ENCODE peak calls at places on chromosomes 6 and 20, in five cellular contexts. K is hepatocyte, U is PC-3, G is fibroblast of lung, Y is K562. I is an unnamed sample.

GRCh38 chr20:63124092-63124781 is 91.7 kb downstream of the YTHDF1 start:
- DNase-seq in U (peak; percentile 95), K (no peak), G (peak; percentile 7), Y (no peak), I (peak; percentile 24)

GRCh38 chr6:137111296-137112066 is 62.0 kb downstream of the IL22RA2 start:
- DNase-seq in K (no peak), U (no peak), Y (no peak), G (no peak), I (no peak)

GRCh38 chr6:74976026-74976425 is 229.8 kb downstream of the COL12A1 start:
- DNase-seq in Y (no peak), U (peak; percentile 26), K (no peak), G (no peak), I (no peak)

GRCh38 chr20:15851576-15852075 is 721.6 kb downstream of the KIF16B start:
- DNase-seq in G (no peak), K (no peak), U (no peak), Y (no peak), I (no peak)

GRCh38 chr20:46308258-46309157 is at the start of gene CDH22:
- DNase-seq in K (peak; percentile 74), G (peak; percentile 19), Y (peak; percentile 72), U (peak; percentile 25), I (peak; percentile 18)

GRCh38 chr6:16700202-16700997 is 60.9 kb downstream of the ATXN1 start:
- DNase-seq in Y (no peak), K (no peak), G (no peak), U (no peak), I (no peak)

GRCh38 chr6:16420715-16421461 is 182.5 kb downstream of the GMPR start:
- DNase-seq in Y (no peak), K (peak; percentile 33), U (peak; percentile 43), G (peak; percentile 93), I (peak; percentile 47)

GRCh38 chr6:116370717-116371383 is at the start of gene DSE:
- DNase-seq in U (peak; percentile 30), Y (peak; percentile 52), G (peak; percentile 82), K (peak; percentile 91), I (peak; percentile 78)

GRCh38 chr6:39731565-39731964 is 6.4 kb upstream of the KIF6 start:
- DNase-seq in G (no peak), K (peak; percentile 9), Y (no peak), U (no peak), I (no peak)

DNA sequence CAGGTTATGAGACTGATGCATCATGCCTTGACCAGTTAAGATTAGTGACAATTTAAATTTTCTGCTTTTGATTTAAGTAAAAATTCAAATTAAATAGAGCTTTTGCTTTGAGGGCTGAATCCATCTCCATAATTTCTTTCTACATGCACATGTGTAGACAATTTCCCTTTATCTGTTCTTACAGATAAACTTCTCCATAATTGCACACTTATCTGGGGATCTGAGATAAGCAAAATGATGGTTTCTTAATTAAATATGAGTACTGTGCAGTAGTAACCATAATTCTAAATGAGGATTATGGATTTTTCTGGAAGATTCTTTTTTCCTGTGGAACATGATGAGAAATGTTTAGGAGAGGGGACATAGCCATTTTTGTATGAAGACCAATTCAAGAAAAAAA is 44.7 kb downstream of the ZFAND3 start:
- DNase-seq in U (no peak), K (no peak), G (no peak), Y (no peak), I (no peak)
- H2AFZ ChIP-seq in U (no peak overlapping the region), K (no peak overlapping the region), G (no peak overlapping the region), Y (no peak overlapping the region), I (no peak overlapping the region)

DNA sequence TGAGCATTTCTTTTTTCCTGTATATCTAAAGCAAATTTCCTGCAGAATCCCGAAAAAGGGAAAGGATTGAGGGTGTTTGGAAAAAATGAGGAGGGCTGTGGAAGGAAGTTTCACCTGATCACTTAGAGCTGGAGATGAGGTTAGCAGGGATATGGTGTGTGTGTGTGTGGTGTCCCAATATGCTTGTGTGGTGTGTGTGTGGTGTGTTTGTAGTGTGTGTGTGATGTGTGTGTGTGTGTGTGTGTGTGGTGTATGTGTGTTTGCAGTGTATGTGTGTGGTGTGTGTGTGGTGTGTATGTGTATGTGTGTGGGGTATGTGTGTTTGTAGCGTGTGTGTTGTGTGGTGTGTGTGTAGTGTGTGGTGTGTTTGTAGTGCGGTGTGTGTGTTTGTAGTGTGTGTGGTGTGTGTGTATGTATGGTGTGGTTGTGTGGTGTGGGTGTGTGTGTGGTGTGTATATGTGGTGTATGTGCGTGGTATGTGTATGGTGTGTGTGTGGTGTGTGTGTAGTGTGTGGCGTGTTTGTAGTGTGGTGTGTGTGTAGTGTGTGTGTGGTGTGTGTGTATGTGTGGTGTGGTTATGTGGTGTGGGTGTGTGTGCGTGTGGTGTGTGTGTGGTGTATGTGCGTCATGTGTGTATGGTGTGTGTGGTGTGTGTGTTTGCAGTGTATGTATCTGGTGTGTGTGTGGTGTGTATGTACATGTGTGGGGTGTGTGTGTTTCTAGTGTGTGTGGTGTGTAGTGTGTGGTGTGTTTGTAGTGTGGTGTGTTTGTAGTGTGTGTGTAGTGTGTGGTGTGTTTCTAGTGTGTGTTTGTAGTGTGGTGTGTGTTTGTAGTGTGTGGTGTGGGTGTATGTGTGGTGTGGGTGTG is 67.6 kb downstream of the GCNT2 start:
- DNase-seq in Y (no peak), K (no peak), G (no peak), U (no peak), I (no peak)
- H3K27ac ChIP-seq in Y (no peak overlapping the region), K (no peak overlapping the region), G (no peak overlapping the region), U (no peak overlapping the region), I (no peak overlapping the region)

DNA sequence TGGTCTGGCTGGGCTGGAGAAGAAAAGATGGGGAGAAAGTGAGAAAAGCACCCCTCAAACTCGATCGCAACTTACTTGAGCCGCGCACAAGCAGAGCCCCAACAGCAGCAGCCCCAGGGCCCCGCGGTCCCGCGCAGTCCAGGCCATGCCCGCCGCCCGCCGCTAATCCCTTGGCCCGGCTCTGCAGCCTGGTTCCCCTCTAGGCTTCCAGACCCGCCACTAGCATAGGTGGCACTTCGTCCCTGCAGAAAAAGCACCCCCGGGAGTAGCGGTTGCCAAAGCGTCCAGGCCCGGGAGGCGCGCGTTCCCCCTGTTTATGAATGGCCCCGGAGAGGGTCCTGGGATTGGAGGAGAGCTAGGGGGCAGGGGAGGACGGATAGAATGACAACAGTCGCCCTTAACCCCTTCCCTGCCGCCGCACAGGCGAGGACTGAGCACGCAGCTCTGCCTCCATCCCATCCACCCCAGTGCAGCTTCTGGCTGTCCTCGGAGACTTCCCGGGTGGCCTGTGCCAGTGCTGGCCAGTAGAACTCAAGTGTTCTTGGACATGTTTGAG is 19.9 kb downstream of the COL9A1 start:
- DNase-seq in U (no peak), K (no peak), G (no peak), Y (no peak), I (no peak)
- TF ChIP-seq EZH2 in U (no peak), K (no peak), G (peak; percentile 53), Y (no peak), I (no peak)

DNA sequence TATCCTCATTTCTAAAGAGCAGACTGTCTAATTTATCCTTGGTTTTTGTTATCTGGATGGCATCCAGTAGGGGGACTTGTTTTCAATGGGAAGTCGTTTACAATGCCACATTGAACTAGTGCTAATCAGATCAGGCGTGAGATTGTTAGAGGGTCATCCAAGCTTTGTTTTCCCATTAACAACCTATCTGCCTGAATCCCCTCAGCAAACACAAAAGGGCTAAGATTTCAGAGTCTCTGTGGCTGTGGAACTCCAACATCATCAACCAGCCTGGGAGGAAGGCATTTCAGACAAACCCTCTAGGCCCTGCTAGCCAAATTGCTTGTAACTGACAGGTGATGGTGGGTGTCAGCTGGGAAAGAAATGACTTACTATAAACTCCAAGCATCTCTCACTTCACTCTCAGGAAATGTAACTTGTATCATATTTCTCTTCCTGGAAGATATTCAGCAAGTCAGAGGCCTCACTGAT is 47.7 kb downstream of the COL19A1 start:
- DNase-seq in Y (no peak), G (peak; percentile 34), K (no peak), U (no peak), I (no peak)
- H2AFZ ChIP-seq in Y (peak overlapping the region; percentile 28), G (peak overlapping the region; percentile 57), K (no peak overlapping the region), U (no peak overlapping the region), I (no peak overlapping the region)

DNA sequence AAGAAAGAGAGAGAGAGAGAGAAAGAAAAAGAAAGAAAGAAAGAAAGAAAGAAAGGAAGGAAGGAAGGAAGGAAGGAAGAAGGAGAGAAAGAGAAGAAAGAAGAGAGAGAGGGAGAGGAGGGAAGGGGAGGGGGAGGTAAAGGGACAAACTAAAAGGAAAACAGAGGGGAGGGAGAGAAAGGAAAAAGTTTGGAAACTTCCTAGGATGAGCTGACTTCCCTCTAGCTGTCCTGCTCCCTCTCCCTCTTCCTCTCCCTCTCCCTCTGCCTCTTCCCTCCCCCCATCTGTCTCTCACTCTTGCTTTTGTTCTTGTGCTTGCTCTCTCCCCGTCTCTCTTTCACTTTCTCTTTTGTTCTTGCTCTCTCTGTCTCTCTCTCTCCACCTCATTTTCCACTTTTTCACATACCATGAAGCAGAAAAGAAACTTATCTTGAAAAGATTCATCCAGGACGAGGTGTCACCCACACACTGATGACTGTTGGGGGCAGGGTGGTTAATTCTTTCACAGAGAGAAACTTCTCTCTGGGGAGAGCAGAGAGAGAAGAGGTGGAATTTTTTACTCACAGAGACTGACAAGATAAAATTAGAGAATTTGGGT is 56.4 kb upstream of the DUSP22 start:
- DNase-seq in U (no peak), G (peak; percentile 78), Y (no peak), K (no peak), I (peak; percentile 35)
- H3K27ac ChIP-seq in U (no peak overlapping the region), G (no peak overlapping the region), Y (no peak overlapping the region), K (peak overlapping the region; percentile 14), I (no peak overlapping the region)

DNA sequence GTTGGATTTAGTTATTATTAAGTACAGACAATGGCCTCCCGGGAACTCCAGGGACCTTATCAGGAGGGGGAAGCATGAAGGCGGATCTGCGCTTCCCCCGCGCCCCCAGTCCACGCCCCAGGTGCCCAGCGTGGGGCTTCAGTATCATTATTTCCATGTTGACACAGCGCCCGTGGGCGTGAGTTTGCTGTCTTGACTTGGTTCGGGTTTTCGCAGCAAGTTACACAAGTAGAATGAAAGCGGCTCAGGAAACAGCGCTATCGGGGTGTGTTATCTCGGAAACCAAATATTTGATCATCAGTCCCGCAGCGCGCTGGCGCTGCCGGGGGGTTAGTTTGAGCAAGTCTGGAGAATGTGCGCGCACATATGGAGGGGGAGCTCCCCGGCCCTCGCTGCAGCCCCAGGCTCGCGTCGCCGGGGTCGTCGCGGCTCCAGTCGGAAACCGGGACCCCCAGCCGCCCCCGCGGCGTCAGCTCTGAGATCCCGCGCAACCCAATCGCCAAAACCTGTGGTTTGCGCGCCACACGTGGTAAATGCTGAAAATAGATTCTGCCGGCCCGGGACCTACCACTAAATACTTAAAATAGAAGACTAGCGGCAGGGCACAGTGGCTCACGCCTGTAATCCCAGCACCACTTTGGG is 2.2 kb downstream of the BMP7 start:
- DNase-seq in U (no peak), Y (peak; percentile 20), K (peak; percentile 64), G (no peak), I (no peak)
- TF ChIP-seq EZH2 in U (peak; percentile 96), Y (no peak), K (peak; percentile 54), G (no peak), I (no peak)

I was measured in astrocyte.